ENCODE peak calls at places on chromosomes 2 and 18, in eight cellular contexts. Z, G, Y, X, C, L, H and V are unnamed samples.

GRCh38 chr18:68564961-68565360 is 149.9 kb downstream of the TMX3 start:
- DNase-seq in Z (no peak), G (no peak), Y (peak), X (no peak), C (no peak), L (no peak), H (no peak), V (no peak)

GRCh38 chr2:231714639-231715498 is 6.5 kb downstream of the PTMA start:
- DNase-seq in Z (peak), G (no peak), Y (peak), X (peak), C (peak), L (peak), H (peak), V (peak)

GRCh38 chr2:7748717-7749415 is 831.7 kb downstream of the RNF144A start:
- DNase-seq in Z (no peak), G (no peak), Y (no peak), X (no peak), C (no peak), L (peak), H (no peak), V (no peak)

GRCh38 chr18:9147440-9148238 is 11.1 kb downstream of the ANKRD12 start:
- DNase-seq in Z (no peak), G (no peak), Y (peak), X (peak), C (peak), L (peak), H (peak), V (no peak)

GRCh38 chr18:6719914-6720692 is 9.4 kb upstream of the ARHGAP28 start:
- DNase-seq in Z (no peak), G (no peak), Y (no peak), X (no peak), C (no peak), L (no peak), H (no peak), V (no peak)

GRCh38 chr2:71933467-71934319 is 214.0 kb downstream of the CYP26B1 start:
- DNase-seq in Z (no peak), G (no peak), Y (peak), X (peak), C (no peak), L (peak), H (no peak), V (no peak)

GRCh38 chr2:43840961-43841360 is 2.2 kb downstream of the ABCG8 start:
- DNase-seq in Z (no peak), G (no peak), Y (peak), X (no peak), C (no peak), L (peak), H (no peak), V (no peak)

GRCh38 chr2:63805412-63805811 is 36.3 kb upstream of the UGP2 start:
- DNase-seq in Z (no peak), G (no peak), Y (no peak), X (no peak), C (no peak), L (no peak), H (no peak), V (no peak)

GRCh38 chr2:239197146-239197545 is 203.7 kb downstream of the HDAC4 start:
- DNase-seq in Z (no peak), G (no peak), Y (no peak), X (no peak), C (no peak), L (no peak), H (no peak), V (no peak)

GRCh38 chr2:190996338-190996946 is 17.5 kb downstream of the STAT1 start:
- DNase-seq in Z (no peak), G (no peak), Y (peak), X (no peak), C (peak), L (peak), H (peak), V (no peak)

GRCh38 chr2:121949271-121949670 is 193.8 kb downstream of the TSN start:
- DNase-seq in Z (no peak), G (no peak), Y (no peak), X (no peak), C (no peak), L (no peak), H (peak), V (no peak)

GRCh38 chr18:6776193-6776592 is 46.7 kb downstream of the ARHGAP28 start:
- DNase-seq in Z (no peak), G (no peak), Y (peak), X (no peak), C (peak), L (peak), H (no peak), V (no peak)

GRCh38 chr2:30681022-30681421 is 126.2 kb downstream of the CAPN13 start:
- DNase-seq in Z (no peak), G (no peak), Y (no peak), X (no peak), C (no peak), L (no peak), H (no peak), V (no peak)

GRCh38 chr2:607709-608108 is 69.5 kb downstream of the TMEM18 start:
- DNase-seq in Z (no peak), G (no peak), Y (no peak), X (no peak), C (no peak), L (no peak), H (no peak), V (no peak)

GRCh38 chr2:56348382-56348781 is 164.6 kb downstream of the CCDC85A start:
- DNase-seq in Z (no peak), G (no peak), Y (no peak), X (no peak), C (peak), L (no peak), H (no peak), V (no peak)

GRCh38 chr2:208671312-208671711 is 264.7 kb downstream of the PTH2R start:
- DNase-seq in Z (no peak), G (no peak), Y (no peak), X (no peak), C (no peak), L (no peak), H (no peak), V (no peak)

GRCh38 chr2:149044500-149044899 is 6.0 kb downstream of the LYPD6B start:
- DNase-seq in Z (no peak), G (no peak), Y (no peak), X (no peak), C (no peak), L (no peak), H (no peak), V (no peak)

GRCh38 chr2:16386431-16386830 is 279.2 kb downstream of the CYRIA start:
- DNase-seq in Z (no peak), G (no peak), Y (no peak), X (no peak), C (no peak), L (no peak), H (no peak), V (no peak)

GRCh38 chr2:128978155-128978707 is 659.6 kb upstream of the HS6ST1 start:
- DNase-seq in Z (no peak), G (peak), Y (no peak), X (no peak), C (peak), L (no peak), H (no peak), V (no peak)

GRCh38 chr2:42848270-42848669 is 55.9 kb upstream of the HAAO start:
- DNase-seq in Z (no peak), G (no peak), Y (peak), X (no peak), C (no peak), L (no peak), H (no peak), V (no peak)

GRCh38 chr18:22110482-22110924 is 58.9 kb upstream of the GATA6 start:
- DNase-seq in Z (no peak), G (no peak), Y (no peak), X (no peak), C (peak), L (no peak), H (no peak), V (no peak)

GRCh38 chr2:21262426-21262940 is 138.7 kb downstream of the TDRD15 start:
- DNase-seq in Z (no peak), G (no peak), Y (no peak), X (no peak), C (no peak), L (no peak), H (no peak), V (no peak)

GRCh38 chr18:62987035-62987830 is 271.9 kb downstream of the PHLPP1 start:
- DNase-seq in Z (no peak), G (no peak), Y (no peak), X (no peak), C (no peak), L (no peak), H (no peak), V (no peak)

GRCh38 chr2:128408349-128409305 is 90.0 kb upstream of the HS6ST1 start:
- DNase-seq in Z (no peak), G (no peak), Y (peak), X (no peak), C (no peak), L (peak), H (no peak), V (no peak)

GRCh38 chr2:173741715-173742114 is 223.5 kb downstream of the SP3 start:
- DNase-seq in Z (no peak), G (no peak), Y (no peak), X (no peak), C (no peak), L (peak), H (no peak), V (no peak)

GRCh38 chr2:44817256-44817655 is 124.2 kb upstream of the SIX3 start:
- DNase-seq in Z (no peak), G (no peak), Y (no peak), X (no peak), C (no peak), L (no peak), H (no peak), V (no peak)

GRCh38 chr18:1370552-1370951 is 465.9 kb downstream of the ADCYAP1 start:
- DNase-seq in Z (no peak), G (no peak), Y (no peak), X (no peak), C (no peak), L (no peak), H (no peak), V (no peak)

GRCh38 chr2:105129722-105130232 is 91.9 kb downstream of the MRPS9 start:
- DNase-seq in Z (no peak), G (no peak), Y (no peak), X (no peak), C (no peak), L (no peak), H (peak), V (no peak)

GRCh38 chr2:119233326-119234020 is 9.8 kb downstream of the STEAP3 start:
- DNase-seq in Z (no peak), G (no peak), Y (no peak), X (no peak), C (no peak), L (peak), H (no peak), V (no peak)

GRCh38 chr2:141555876-141556470 is 574.8 kb downstream of the LRP1B start:
- DNase-seq in Z (no peak), G (no peak), Y (peak), X (no peak), C (no peak), L (no peak), H (no peak), V (no peak)

GRCh38 chr2:208501217-208501616 is 94.6 kb downstream of the PTH2R start:
- DNase-seq in Z (no peak), G (peak), Y (no peak), X (no peak), C (peak), L (peak), H (no peak), V (no peak)

GRCh38 chr2:237025090-237025865 is 60.4 kb upstream of the COPS8 start:
- DNase-seq in Z (no peak), G (no peak), Y (peak), X (no peak), C (peak), L (peak), H (no peak), V (no peak)

GRCh38 chr2:88885275-88885674 is 193.8 kb downstream of the RPIA start:
- DNase-seq in Z (no peak), G (no peak), Y (no peak), X (no peak), C (no peak), L (no peak), H (no peak), V (no peak)

GRCh38 chr2:38626326-38627031 is 23.8 kb upstream of the HNRNPLL start:
- DNase-seq in Z (no peak), G (no peak), Y (no peak), X (peak), C (no peak), L (no peak), H (peak), V (no peak)

GRCh38 chr2:215441560-215442391 is 5.9 kb upstream of the FN1 start:
- DNase-seq in Z (no peak), G (no peak), Y (peak), X (no peak), C (no peak), L (peak), H (no peak), V (no peak)